ENCODE peak calls at places on chromosomes 16 and 17, in nine cellular contexts. V is CD4-positive, CD25-positive, alpha-beta regulatory T cell; W is AG04449; U is HuH-7; P is NCI-H2029; A is right cardiac atrium; B is activated naive CD4-positive, alpha-beta T cell; H is D721Med; Y is CD8-positive, alpha-beta T cell. Z is an unnamed sample.

GRCh38 chr17:5772720-5773119 is 188.4 kb upstream of the NLRP1 start:
- DNase-seq in A (no peak), Y (no peak), W (no peak), B (no peak), V (no peak), P (no peak), H (no peak), U (peak; percentile 16), Z (no peak)

GRCh38 chr17:9023389-9024210 is 2.3 kb downstream of the NTN1 start:
- DNase-seq in A (peak; percentile 80), H (no peak), Y (no peak), B (no peak), V (no peak), P (no peak), U (no peak), W (no peak), Z (no peak)

GRCh38 chr17:7704601-7705268 is at the start of gene EFNB3:
- DNase-seq in U (peak; percentile 33), W (no peak), A (no peak), V (no peak), B (no peak), P (no peak), Y (peak; percentile 29), H (peak; percentile 48), Z (peak; percentile 56)

GRCh38 chr16:19520861-19521331 is 1.0 kb downstream of the GDE1 start:
- DNase-seq in U (no peak), V (no peak), H (no peak), P (no peak), W (no peak), Y (no peak), B (no peak), A (no peak), Z (peak; percentile 21)

GRCh38 chr16:56013962-56014552 is 138.9 kb upstream of the CES5A start:
- DNase-seq in P (no peak), H (no peak), A (peak; percentile 84), B (no peak), U (peak; percentile 6), Y (peak; percentile 21), W (no peak), V (no peak), Z (peak; percentile 46)

GRCh38 chr17:15510361-15510760 is 42.9 kb upstream of the CDRT4 start:
- DNase-seq in H (no peak), W (peak; percentile 53), P (no peak), U (no peak), A (no peak), V (no peak), B (no peak), Y (no peak), Z (peak; percentile 94)

GRCh38 chr16:55209626-55210025 is 114.4 kb upstream of the IRX6 start:
- DNase-seq in Y (no peak), W (no peak), B (no peak), A (no peak), H (no peak), U (no peak), P (no peak), V (no peak), Z (no peak)

GRCh38 chr17:38893113-38893512 is 23.3 kb downstream of the LASP1 start:
- DNase-seq in V (no peak), P (no peak), B (no peak), W (no peak), A (no peak), Y (no peak), H (no peak), U (no peak), Z (no peak)

GRCh38 chr16:48526058-48526957 is 83.7 kb downstream of the N4BP1 start:
- DNase-seq in Y (peak; percentile 36), W (no peak), H (no peak), V (no peak), P (peak; percentile 36), U (peak; percentile 74), B (no peak), A (no peak), Z (no peak)

GRCh38 chr16:54335230-54335629 is 48.6 kb upstream of the IRX3 start:
- DNase-seq in A (no peak), B (no peak), U (no peak), P (no peak), H (no peak), Y (no peak), W (no peak), V (no peak), Z (peak; percentile 8)

GRCh38 chr17:47733047-47733413 is at the start of gene TBX21:
- DNase-seq in A (peak; percentile 86), B (peak; percentile 74), Y (peak; percentile 91), W (no peak), H (peak; percentile 79), U (peak; percentile 88), V (peak; percentile 87), P (no peak), Z (peak; percentile 50)

GRCh38 chr17:73910216-73910615 is 266.0 kb upstream of the SDK2 start:
- DNase-seq in B (no peak), U (no peak), Y (no peak), V (no peak), H (no peak), W (no peak), P (no peak), A (no peak), Z (no peak)

GRCh38 chr17:35740997-35741931 is 9.8 kb downstream of the RASL10B start:
- DNase-seq in H (no peak), V (no peak), B (no peak), U (peak; percentile 23), W (no peak), P (peak; percentile 29), A (no peak), Y (no peak), Z (no peak)

GRCh38 chr16:71536752-71537499 is 10.7 kb downstream of the CHST4 start:
- DNase-seq in A (peak; percentile 46), P (no peak), W (no peak), B (no peak), Y (no peak), V (no peak), H (no peak), U (no peak), Z (no peak)

GRCh38 chr16:63907251-63907650 is 1214.6 kb downstream of the CDH11 start:
- DNase-seq in P (no peak), W (no peak), B (no peak), U (no peak), Y (no peak), V (no peak), A (no peak), H (no peak), Z (no peak)

GRCh38 chr17:8745586-8746500 is 1.2 kb upstream of the CCDC42 start:
- DNase-seq in H (peak; percentile 90), B (peak; percentile 60), A (peak; percentile 91), W (no peak), P (no peak), Y (peak; percentile 82), U (peak; percentile 79), V (peak; percentile 73), Z (peak; percentile 59)

GRCh38 chr17:57603541-57603940 is 141.6 kb downstream of the CCDC182 start:
- DNase-seq in H (no peak), P (no peak), B (no peak), A (no peak), V (no peak), Y (no peak), W (no peak), U (no peak), Z (no peak)

GRCh38 chr17:48382989-48383388 is 47.0 kb downstream of the SKAP1 start:
- DNase-seq in A (no peak), P (no peak), H (no peak), Y (no peak), W (no peak), B (no peak), V (no peak), U (no peak), Z (no peak)

GRCh38 chr16:56558024-56558747 is 6.7 kb upstream of the MT4 start:
- DNase-seq in P (no peak), H (no peak), A (no peak), Y (no peak), B (no peak), V (no peak), W (peak; percentile 29), U (no peak), Z (peak; percentile 88)

GRCh38 chr16:48146710-48147109 is 9.1 kb downstream of the ABCC12 start:
- DNase-seq in P (no peak), A (no peak), B (no peak), H (no peak), W (no peak), U (no peak), V (no peak), Y (no peak), Z (no peak)

GRCh38 chr16:71629617-71630016 is 3.6 kb downstream of the MARVELD3 start:
- DNase-seq in B (no peak), A (no peak), Y (no peak), W (no peak), U (no peak), V (no peak), P (no peak), H (no peak), Z (no peak)

GRCh38 chr16:35533683-35534082 is 2074.3 kb downstream of the TP53TG3F start:
- DNase-seq in V (no peak), H (no peak), Y (no peak), U (no peak), W (no peak), A (no peak), B (no peak), P (no peak), Z (no peak)

GRCh38 chr16:2952679-2953078 is 11.4 kb upstream of the KREMEN2 start:
- DNase-seq in B (no peak), U (no peak), Y (no peak), W (no peak), H (no peak), V (no peak), A (peak; percentile 72), P (peak; percentile 57), Z (no peak)

GRCh38 chr17:43832168-43832975 is 574 bp downstream of the MPP3 start:
- DNase-seq in W (peak; percentile 3), B (no peak), P (no peak), V (no peak), U (peak; percentile 66), A (peak; percentile 83), H (peak; percentile 72), Y (no peak), Z (peak; percentile 84)

GRCh38 chr16:52069866-52070265 is 477.1 kb downstream of the TOX3 start:
- DNase-seq in P (no peak), U (no peak), B (no peak), H (no peak), V (no peak), W (no peak), Y (no peak), A (no peak), Z (peak; percentile 1)

GRCh38 chr17:64781394-64781793 is 119.3 kb upstream of the SMURF2 start:
- DNase-seq in B (peak; percentile 25), V (no peak), H (no peak), Y (peak; percentile 63), P (no peak), U (no peak), A (peak; percentile 88), W (no peak), Z (peak; percentile 66)

GRCh38 chr17:29461807-29462206 is 71.6 kb downstream of the TAOK1 start:
- DNase-seq in V (no peak), P (no peak), U (no peak), W (no peak), A (no peak), H (no peak), B (no peak), Y (no peak), Z (no peak)

GRCh38 chr17:47208744-47209488 is at the start of gene MYL4:
- DNase-seq in P (no peak), V (no peak), Y (no peak), H (peak; percentile 39), A (peak; percentile 75), B (no peak), W (no peak), U (no peak), Z (peak; percentile 18)

GRCh38 chr17:79633154-79633553 is 22.3 kb upstream of the RBFOX3 start:
- DNase-seq in A (peak; percentile 45), P (no peak), H (no peak), V (no peak), B (no peak), Y (no peak), W (no peak), U (no peak), Z (no peak)

GRCh38 chr16:67228034-67228785 is 1.3 kb downstream of the TMEM208 start:
- DNase-seq in U (no peak), P (no peak), H (no peak), A (peak; percentile 40), V (no peak), Y (no peak), W (no peak), B (no peak), Z (no peak)

GRCh38 chr16:68299571-68300453 is 10.9 kb downstream of the SLC7A6OS start:
- DNase-seq in H (no peak), Y (no peak), U (no peak), W (no peak), A (no peak), B (no peak), P (no peak), V (no peak), Z (no peak)